ENCODE peak calls at places on chromosome 21, in six cellular contexts. One of them, this sample, is unnamed.

GRCh38 chr21:42097860-42098259 is 26.7 kb downstream of the UMODL1 start:
- DNase-seq in lung: peak; percentile 71
- DNase-seq in SK-N-SH: no peak
- DNase-seq in CD8-positive, alpha-beta memory T cell: no peak
- DNase-seq in hepatocyte: peak; percentile 91
- DNase-seq in K562: no peak
- DNase-seq in this sample: peak; percentile 85

GRCh38 chr21:28067015-28067414 is 925.7 kb downstream of the LTN1 start:
- DNase-seq in lung: no peak
- DNase-seq in SK-N-SH: no peak
- DNase-seq in CD8-positive, alpha-beta memory T cell: no peak
- DNase-seq in hepatocyte: no peak
- DNase-seq in K562: no peak
- DNase-seq in this sample: no peak

GRCh38 chr21:42461881-42462877 is 33.8 kb downstream of the RSPH1 start:
- DNase-seq in lung: no peak
- DNase-seq in SK-N-SH: no peak
- DNase-seq in CD8-positive, alpha-beta memory T cell: no peak
- DNase-seq in hepatocyte: peak; percentile 49
- DNase-seq in K562: no peak
- DNase-seq in this sample: no peak

GRCh38 chr21:39388038-39388810 is 39.3 kb upstream of the HMGN1 start:
- DNase-seq in lung: peak; percentile 92
- DNase-seq in SK-N-SH: peak; percentile 92
- DNase-seq in CD8-positive, alpha-beta memory T cell: peak; percentile 83
- DNase-seq in hepatocyte: peak; percentile 94
- DNase-seq in K562: peak; percentile 94
- DNase-seq in this sample: peak; percentile 85

GRCh38 chr21:40846566-40847411 is at the start of gene DSCAM:
- DNase-seq in lung: no peak
- DNase-seq in SK-N-SH: peak; percentile 57
- DNase-seq in CD8-positive, alpha-beta memory T cell: no peak
- DNase-seq in hepatocyte: peak; percentile 42
- DNase-seq in K562: no peak
- DNase-seq in this sample: peak; percentile 34

GRCh38 chr21:38376235-38376634 is 119.4 kb downstream of the KCNJ15 start:
- DNase-seq in lung: peak; percentile 45
- DNase-seq in SK-N-SH: no peak
- DNase-seq in CD8-positive, alpha-beta memory T cell: no peak
- DNase-seq in hepatocyte: no peak
- DNase-seq in K562: no peak
- DNase-seq in this sample: no peak

GRCh38 chr21:29055080-29055479 is 18.4 kb downstream of the CCT8 start:
- DNase-seq in lung: no peak
- DNase-seq in SK-N-SH: no peak
- DNase-seq in CD8-positive, alpha-beta memory T cell: no peak
- DNase-seq in hepatocyte: no peak
- DNase-seq in K562: no peak
- DNase-seq in this sample: no peak

GRCh38 chr21:37159053-37159776 is 86.2 kb downstream of the TTC3 start:
- DNase-seq in lung: no peak
- DNase-seq in SK-N-SH: no peak
- DNase-seq in CD8-positive, alpha-beta memory T cell: no peak
- DNase-seq in hepatocyte: no peak
- DNase-seq in K562: no peak
- DNase-seq in this sample: no peak

GRCh38 chr21:42851812-42852665 is 27.3 kb downstream of the WDR4 start:
- DNase-seq in lung: no peak
- DNase-seq in SK-N-SH: no peak
- DNase-seq in CD8-positive, alpha-beta memory T cell: no peak
- DNase-seq in hepatocyte: no peak
- DNase-seq in K562: no peak
- DNase-seq in this sample: no peak

GRCh38 chr21:36966066-36966845 is at the start of gene HLCS:
- DNase-seq in lung: peak; percentile 63
- DNase-seq in SK-N-SH: peak; percentile 89
- DNase-seq in CD8-positive, alpha-beta memory T cell: peak; percentile 77
- DNase-seq in hepatocyte: peak; percentile 89
- DNase-seq in K562: peak; percentile 94
- DNase-seq in this sample: peak; percentile 72

GRCh38 chr21:37914211-37914900 is 1.9 kb downstream of the KCNJ6 start:
- DNase-seq in lung: no peak
- DNase-seq in SK-N-SH: peak; percentile 11
- DNase-seq in CD8-positive, alpha-beta memory T cell: no peak
- DNase-seq in hepatocyte: peak; percentile 74
- DNase-seq in K562: peak; percentile 64
- DNase-seq in this sample: peak; percentile 84

GRCh38 chr21:25983745-25984144 is 186.8 kb downstream of the APP start:
- DNase-seq in lung: no peak
- DNase-seq in SK-N-SH: peak; percentile 46
- DNase-seq in CD8-positive, alpha-beta memory T cell: no peak
- DNase-seq in hepatocyte: no peak
- DNase-seq in K562: no peak
- DNase-seq in this sample: peak; percentile 65

GRCh38 chr21:42439284-42440186 is 35.8 kb downstream of the UBASH3A start:
- DNase-seq in lung: no peak
- DNase-seq in SK-N-SH: no peak
- DNase-seq in CD8-positive, alpha-beta memory T cell: no peak
- DNase-seq in hepatocyte: no peak
- DNase-seq in K562: no peak
- DNase-seq in this sample: no peak

GRCh38 chr21:16426936-16427335 is 697.2 kb downstream of the USP25 start:
- DNase-seq in lung: no peak
- DNase-seq in SK-N-SH: no peak
- DNase-seq in CD8-positive, alpha-beta memory T cell: no peak
- DNase-seq in hepatocyte: no peak
- DNase-seq in K562: no peak
- DNase-seq in this sample: no peak
- H3K27ac ChIP-seq in lung: no peak overlapping the region
- H3K27ac ChIP-seq in SK-N-SH: no peak overlapping the region
- H3K27ac ChIP-seq in CD8-positive, alpha-beta memory T cell: no peak overlapping the region
- H3K27ac ChIP-seq in hepatocyte: no peak overlapping the region
- H3K27ac ChIP-seq in K562: no peak overlapping the region
- H3K27ac ChIP-seq in this sample: no peak overlapping the region

GRCh38 chr21:45411810-45412206 is 6.8 kb downstream of the COL18A1 start:
- DNase-seq in lung: no peak
- DNase-seq in SK-N-SH: no peak
- DNase-seq in CD8-positive, alpha-beta memory T cell: no peak
- DNase-seq in hepatocyte: no peak
- DNase-seq in K562: no peak
- DNase-seq in this sample: no peak
- H3K4me1 ChIP-seq in lung: peaks cover 6% of the 10 kb centered on the region
- H3K4me1 ChIP-seq in SK-N-SH: peaks cover 38% of the 10 kb centered on the region
- H3K4me1 ChIP-seq in CD8-positive, alpha-beta memory T cell: no peaks in the 10 kb centered on the region
- H3K4me1 ChIP-seq in hepatocyte: peaks cover 48% of the 10 kb centered on the region
- H3K4me1 ChIP-seq in K562: peaks cover 91% of the 10 kb centered on the region
- H3K4me1 ChIP-seq in this sample: peaks cover 89% of the 10 kb centered on the region

GRCh38 chr21:44764319-44765230 is 37.0 kb downstream of the UBE2G2 start:
- DNase-seq in lung: no peak
- DNase-seq in SK-N-SH: peak; percentile 50
- DNase-seq in CD8-positive, alpha-beta memory T cell: no peak
- DNase-seq in hepatocyte: no peak
- DNase-seq in K562: peak; percentile 85
- DNase-seq in this sample: peak; percentile 21

GRCh38 chr21:44765231-44766013 is 36.2 kb downstream of the UBE2G2 start:
- DNase-seq in lung: no peak
- DNase-seq in SK-N-SH: peak; percentile 68
- DNase-seq in CD8-positive, alpha-beta memory T cell: peak; percentile 80
- DNase-seq in hepatocyte: no peak
- DNase-seq in K562: peak; percentile 76
- DNase-seq in this sample: no peak

GRCh38 chr21:44766014-44766817 is 35.4 kb downstream of the UBE2G2 start:
- DNase-seq in lung: no peak
- DNase-seq in SK-N-SH: peak; percentile 40
- DNase-seq in CD8-positive, alpha-beta memory T cell: no peak
- DNase-seq in hepatocyte: no peak
- DNase-seq in K562: no peak
- DNase-seq in this sample: no peak

GRCh38 chr21:44766818-44767354 is 34.7 kb downstream of the UBE2G2 start:
- DNase-seq in lung: no peak
- DNase-seq in SK-N-SH: peak; percentile 37
- DNase-seq in CD8-positive, alpha-beta memory T cell: no peak
- DNase-seq in hepatocyte: no peak
- DNase-seq in K562: no peak
- DNase-seq in this sample: no peak

GRCh38 chr21:44767834-44768831 is 33.5 kb downstream of the UBE2G2 start:
- DNase-seq in lung: no peak
- DNase-seq in SK-N-SH: no peak
- DNase-seq in CD8-positive, alpha-beta memory T cell: no peak
- DNase-seq in hepatocyte: no peak
- DNase-seq in K562: no peak
- DNase-seq in this sample: peak; percentile 55
- H3K27ac ChIP-seq in lung: no peak overlapping the region
- H3K27ac ChIP-seq in SK-N-SH: no peak overlapping the region
- H3K27ac ChIP-seq in CD8-positive, alpha-beta memory T cell: no peak overlapping the region
- H3K27ac ChIP-seq in hepatocyte: no peak overlapping the region
- H3K27ac ChIP-seq in K562: no peak overlapping the region
- H3K27ac ChIP-seq in this sample: no peak overlapping the region

GRCh38 chr21:14752006-14752909 is 206.1 kb upstream of the SAMSN1 start:
- DNase-seq in lung: no peak
- DNase-seq in SK-N-SH: no peak
- DNase-seq in CD8-positive, alpha-beta memory T cell: no peak
- DNase-seq in hepatocyte: no peak
- DNase-seq in K562: no peak
- DNase-seq in this sample: no peak
- H3K4me1 ChIP-seq in lung: no peaks in the 10 kb centered on the region
- H3K4me1 ChIP-seq in SK-N-SH: no peaks in the 10 kb centered on the region
- H3K4me1 ChIP-seq in CD8-positive, alpha-beta memory T cell: no peaks in the 10 kb centered on the region
- H3K4me1 ChIP-seq in hepatocyte: no peaks in the 10 kb centered on the region
- H3K4me1 ChIP-seq in K562: peaks cover 9% of the 10 kb centered on the region
- H3K4me1 ChIP-seq in this sample: no peaks in the 10 kb centered on the region

GRCh38 chr21:34875830-34876229 is 173.3 kb downstream of the RUNX1 start:
- DNase-seq in lung: no peak
- DNase-seq in SK-N-SH: no peak
- DNase-seq in CD8-positive, alpha-beta memory T cell: no peak
- DNase-seq in hepatocyte: no peak
- DNase-seq in K562: no peak
- DNase-seq in this sample: no peak
- H3K27ac ChIP-seq in lung: no peak overlapping the region
- H3K27ac ChIP-seq in SK-N-SH: no peak overlapping the region
- H3K27ac ChIP-seq in CD8-positive, alpha-beta memory T cell: no peak overlapping the region
- H3K27ac ChIP-seq in hepatocyte: peak overlapping the region; percentile 35
- H3K27ac ChIP-seq in K562: no peak overlapping the region
- H3K27ac ChIP-seq in this sample: no peak overlapping the region